ENCODE peak calls at places on chromosomes 13 and 19, in seven cellular contexts. S is heart right ventricle, P is retinal pigment epithelial cell, I is lung, N is ascending aorta, J is mesothelial cell of epicardium, G is HFFc6. T is an unnamed sample.

GRCh38 chr13:24107955-24108614 is 52.4 kb upstream of the SPATA13 start:
- DNase-seq in P (no peak), S (no peak), N (no peak), I (no peak), G (no peak), J (no peak), T (no peak)

GRCh38 chr13:111972261-111972780 is 94.6 kb upstream of the SOX1 start:
- DNase-seq in S (no peak), P (no peak), J (no peak), I (no peak), G (no peak), N (no peak), T (no peak)

GRCh38 chr19:6273701-6274601 is 5.8 kb downstream of the MLLT1 start:
- DNase-seq in P (no peak), S (peak), I (peak), G (peak), N (peak), J (no peak), T (peak)

GRCh38 chr19:49553451-49554271 is 25.9 kb downstream of the RCN3 start:
- DNase-seq in P (no peak), I (no peak), S (no peak), N (no peak), G (peak), J (no peak), T (no peak)

GRCh38 chr13:113245858-113246791 is 36.7 kb downstream of the CUL4A start:
- DNase-seq in N (no peak), G (no peak), S (no peak), J (no peak), I (peak), P (no peak), T (no peak)

GRCh38 chr19:53389591-53390377 is 5.2 kb upstream of the ZNF765 start:
- DNase-seq in N (no peak), S (no peak), G (no peak), P (no peak), I (no peak), J (no peak), T (no peak)

GRCh38 chr13:38688674-38689073 is 1.8 kb downstream of the FREM2 start:
- DNase-seq in S (no peak), I (no peak), P (no peak), N (no peak), G (no peak), J (peak), T (no peak)

GRCh38 chr19:39410620-39411005 is 1.9 kb upstream of the PLEKHG2 start:
- DNase-seq in J (no peak), P (no peak), S (no peak), N (no peak), I (no peak), G (no peak), T (no peak)

GRCh38 chr19:3823345-3823704 is 37.1 kb upstream of the MATK start:
- DNase-seq in N (no peak), S (no peak), P (no peak), I (no peak), G (no peak), J (no peak), T (no peak)

GRCh38 chr19:7301525-7301924 is 7.3 kb upstream of the INSR start:
- DNase-seq in I (no peak), N (no peak), P (no peak), S (no peak), J (no peak), G (no peak), T (no peak)

GRCh38 chr19:7297742-7298141 is 3.5 kb upstream of the INSR start:
- DNase-seq in P (no peak), G (no peak), I (no peak), S (no peak), J (no peak), N (no peak), T (no peak)

GRCh38 chr19:7304200-7304599 is 10.0 kb upstream of the INSR start:
- DNase-seq in P (no peak), G (no peak), N (no peak), I (no peak), S (no peak), J (no peak), T (no peak)

GRCh38 chr19:7307590-7308218 is 13.5 kb upstream of the INSR start:
- DNase-seq in G (no peak), J (no peak), P (no peak), S (no peak), N (no peak), I (no peak), T (no peak)

DNA sequence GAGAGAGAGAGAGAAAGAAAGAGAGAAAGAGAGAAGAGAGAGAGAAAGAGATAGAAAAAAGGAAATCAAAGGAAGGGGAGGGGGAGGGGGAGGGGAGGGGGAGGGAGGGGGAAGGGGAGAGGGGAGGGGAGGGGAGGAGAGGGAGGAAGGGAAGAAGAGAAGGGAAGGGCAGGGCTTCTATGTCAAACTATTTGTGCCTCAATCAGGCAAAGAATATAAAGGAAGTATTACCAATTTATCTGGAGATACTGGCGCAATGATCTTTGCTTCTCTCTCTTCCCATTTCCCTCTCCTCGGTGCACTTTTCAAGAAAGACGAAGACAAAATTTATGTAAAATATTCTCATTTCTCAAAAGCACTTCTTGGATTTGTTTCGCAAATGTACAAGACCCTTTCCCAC is 9.3 kb upstream of the INSR start:
- DNase-seq in P (no peak), J (no peak), I (no peak), G (no peak), S (no peak), N (no peak), T (no peak)
- TF ChIP-seq CTCF in P (no peak), J (no peak), I (no peak), G (no peak), S (no peak), N (no peak), T (no peak)

GRCh38 chr13:51715613-51716012 is 88.3 kb downstream of the DHRS12 start:
- DNase-seq in I (no peak), G (no peak), N (no peak), P (no peak), S (no peak), J (no peak), T (no peak)
- TF ChIP-seq CTCF in I (no peak), G (no peak), N (no peak), P (no peak), S (no peak), J (no peak), T (no peak)

DNA sequence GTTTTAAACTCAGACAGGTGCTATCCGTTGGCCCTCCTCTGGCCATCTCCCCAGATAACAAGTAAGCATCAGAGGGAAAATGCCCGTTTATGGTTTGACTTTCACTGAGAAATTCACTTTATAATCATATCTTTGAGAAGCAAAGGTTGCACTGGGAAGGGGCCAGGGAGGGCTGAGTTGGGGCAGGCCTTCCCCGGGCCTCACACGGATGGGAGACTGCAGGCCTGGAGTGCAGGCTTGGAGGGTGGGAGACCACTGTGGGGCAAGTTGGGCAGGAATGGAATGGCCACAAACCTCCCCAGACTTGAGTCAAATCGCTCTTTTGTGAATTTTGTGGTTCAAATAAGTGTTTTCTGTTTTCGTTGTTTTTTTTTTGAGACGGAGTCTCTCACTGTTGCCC is 451.7 kb downstream of the TSHZ3 start:
- DNase-seq in N (no peak), G (no peak), J (no peak), P (no peak), I (no peak), S (no peak), T (no peak)
- TF ChIP-seq CTCF in N (no peak), G (no peak), J (no peak), P (no peak), I (no peak), S (no peak), T (no peak)

DNA sequence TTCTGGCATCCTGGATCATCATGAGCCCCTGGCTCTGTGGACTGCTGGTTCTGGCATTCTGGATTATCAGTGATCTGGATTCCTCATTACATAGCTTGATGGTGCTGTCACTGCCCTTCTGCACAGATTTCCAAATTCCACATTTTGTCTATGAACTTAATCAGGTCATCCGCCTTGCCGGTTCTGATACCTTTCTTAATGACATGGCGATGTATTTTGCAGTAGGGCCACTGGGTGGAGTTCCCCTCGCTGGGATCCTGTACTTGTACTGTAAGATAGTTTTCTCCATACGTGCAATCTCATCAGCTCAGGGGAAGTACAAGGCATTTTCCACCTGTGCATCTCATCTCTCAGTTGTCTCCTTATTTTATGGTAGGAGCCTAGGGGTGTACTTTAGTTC is 24.4 kb upstream of the OR7C2 start:
- DNase-seq in I (no peak), G (no peak), N (no peak), S (no peak), P (no peak), J (no peak), T (no peak)
- TF ChIP-seq CTCF in I (no peak), G (no peak), N (no peak), S (no peak), P (no peak), J (no peak), T (no peak)

GRCh38 chr13:91166714-91167511 is 180.6 kb upstream of the MIR17HG start:
- DNase-seq in J (no peak), S (no peak), G (no peak), I (no peak), N (no peak), P (no peak), T (no peak)

GRCh38 chr13:91158015-91158390 is 189.5 kb upstream of the MIR17HG start:
- DNase-seq in P (no peak), J (no peak), I (no peak), N (no peak), G (no peak), S (no peak), T (no peak)

GRCh38 chr13:91157273-91158014 is 190.0 kb upstream of the MIR17HG start:
- DNase-seq in N (no peak), J (no peak), P (no peak), I (no peak), S (no peak), G (no peak), T (no peak)

GRCh38 chr13:91165758-91166157 is 181.7 kb upstream of the MIR17HG start:
- DNase-seq in S (no peak), I (no peak), P (no peak), G (no peak), J (no peak), N (no peak), T (no peak)

GRCh38 chr13:91162180-91162579 is 185.3 kb upstream of the MIR17HG start:
- DNase-seq in S (no peak), N (no peak), P (no peak), J (no peak), G (no peak), I (no peak), T (no peak)
- TF ChIP-seq CTCF in S (no peak), N (no peak), P (peak), J (no peak), G (no peak), I (no peak), T (no peak)

GRCh38 chr19:5261151-5261890 is 79.3 kb downstream of the PTPRS start:
- DNase-seq in J (no peak), S (no peak), I (no peak), N (no peak), G (no peak), P (no peak), T (no peak)

GRCh38 chr19:5265260-5265659 is 75.4 kb downstream of the PTPRS start:
- DNase-seq in G (no peak), S (no peak), P (no peak), I (no peak), J (no peak), N (no peak), T (no peak)

GRCh38 chr19:5262721-5263120 is 77.9 kb downstream of the PTPRS start:
- DNase-seq in S (no peak), G (no peak), I (no peak), J (no peak), P (no peak), N (no peak), T (no peak)

GRCh38 chr19:5263615-5264014 is 77.0 kb downstream of the PTPRS start:
- DNase-seq in I (no peak), N (no peak), G (no peak), J (no peak), P (no peak), S (no peak), T (no peak)

GRCh38 chr19:5264453-5264852 is 76.2 kb downstream of the PTPRS start:
- DNase-seq in S (no peak), G (no peak), N (no peak), P (no peak), I (no peak), J (no peak), T (no peak)
- TF ChIP-seq CTCF in S (no peak), G (no peak), N (no peak), P (no peak), I (no peak), J (no peak), T (no peak)

GRCh38 chr19:22882797-22883196 is 50.7 kb downstream of the ZNF723 start:
- DNase-seq in I (no peak), P (no peak), J (no peak), G (peak), S (no peak), N (no peak), T (no peak)
- TF ChIP-seq CTCF in I (no peak), P (peak), J (no peak), G (peak), S (peak), N (no peak), T (no peak)

GRCh38 chr19:30664358-30665058 is 292.3 kb downstream of the ZNF536 start:
- DNase-seq in J (no peak), S (peak), N (no peak), P (peak), G (no peak), I (no peak), T (no peak)
- TF ChIP-seq CTCF in J (peak), S (peak), N (peak), P (peak), G (peak), I (no peak), T (peak)

T was measured in right atrium auricular region.